ENCODE peak calls at places on chromosomes 5 and 9, in four cellular contexts. One of them, this sample, is unnamed.

GRCh38 chr9:87796232-87796631 is 70.3 kb downstream of the CTSL start:
- DNase-seq in NCI-H774: no peak
- DNase-seq in T-helper 17 cell: no peak
- DNase-seq in heart left ventricle: no peak
- DNase-seq in this sample: no peak

GRCh38 chr9:95644377-95644776 is 127.6 kb upstream of the PTCH1 start:
- DNase-seq in NCI-H774: no peak
- DNase-seq in T-helper 17 cell: no peak
- DNase-seq in heart left ventricle: no peak
- DNase-seq in this sample: no peak

GRCh38 chr5:107242411-107242810 is 428.3 kb downstream of the EFNA5 start:
- DNase-seq in NCI-H774: no peak
- DNase-seq in T-helper 17 cell: no peak
- DNase-seq in heart left ventricle: no peak
- DNase-seq in this sample: no peak

GRCh38 chr9:124389146-124389939 is 25.9 kb downstream of the PSMB7 start:
- DNase-seq in NCI-H774: no peak
- DNase-seq in T-helper 17 cell: no peak
- DNase-seq in heart left ventricle: no peak
- DNase-seq in this sample: peak

GRCh38 chr5:3099954-3100353 is 348.5 kb upstream of the IRX2 start:
- DNase-seq in NCI-H774: no peak
- DNase-seq in T-helper 17 cell: no peak
- DNase-seq in heart left ventricle: no peak
- DNase-seq in this sample: no peak

GRCh38 chr5:97764700-97765099 is 581.7 kb upstream of the RIOK2 start:
- DNase-seq in NCI-H774: no peak
- DNase-seq in T-helper 17 cell: no peak
- DNase-seq in heart left ventricle: no peak
- DNase-seq in this sample: no peak

GRCh38 chr5:61327761-61328753 is 4.0 kb upstream of the ZSWIM6 start:
- DNase-seq in NCI-H774: no peak
- DNase-seq in T-helper 17 cell: no peak
- DNase-seq in heart left ventricle: no peak
- DNase-seq in this sample: no peak

GRCh38 chr5:59264641-59265245 is 628.8 kb downstream of the PDE4D start:
- DNase-seq in NCI-H774: no peak
- DNase-seq in T-helper 17 cell: no peak
- DNase-seq in heart left ventricle: no peak
- DNase-seq in this sample: no peak

GRCh38 chr5:88776692-88777091 is 106.3 kb downstream of the MEF2C start:
- DNase-seq in NCI-H774: no peak
- DNase-seq in T-helper 17 cell: no peak
- DNase-seq in heart left ventricle: no peak
- DNase-seq in this sample: no peak

GRCh38 chr5:2810644-2811043 is 59.2 kb upstream of the IRX2 start:
- DNase-seq in NCI-H774: no peak
- DNase-seq in T-helper 17 cell: no peak
- DNase-seq in heart left ventricle: no peak
- DNase-seq in this sample: no peak

GRCh38 chr9:137720571-137721110 is 101.8 kb downstream of the EHMT1 start:
- DNase-seq in NCI-H774: no peak
- DNase-seq in T-helper 17 cell: no peak
- DNase-seq in heart left ventricle: no peak
- DNase-seq in this sample: no peak

GRCh38 chr9:137217276-137218211 is 4.5 kb downstream of the RNF208 start:
- DNase-seq in NCI-H774: no peak
- DNase-seq in T-helper 17 cell: no peak
- DNase-seq in heart left ventricle: peak
- DNase-seq in this sample: no peak

GRCh38 chr5:158727771-158728311 is 371.9 kb downstream of the EBF1 start:
- DNase-seq in NCI-H774: no peak
- DNase-seq in T-helper 17 cell: no peak
- DNase-seq in heart left ventricle: peak
- DNase-seq in this sample: no peak

GRCh38 chr9:82583524-82583923 is 479.4 kb downstream of the RASEF start:
- DNase-seq in NCI-H774: no peak
- DNase-seq in T-helper 17 cell: no peak
- DNase-seq in heart left ventricle: no peak
- DNase-seq in this sample: no peak

GRCh38 chr5:14525397-14525796 is 56.2 kb upstream of the OTULINL start:
- DNase-seq in NCI-H774: no peak
- DNase-seq in T-helper 17 cell: no peak
- DNase-seq in heart left ventricle: no peak
- DNase-seq in this sample: no peak

GRCh38 chr5:125115180-125115495 is 368.7 kb upstream of the ZNF608 start:
- DNase-seq in NCI-H774: no peak
- DNase-seq in T-helper 17 cell: no peak
- DNase-seq in heart left ventricle: no peak
- DNase-seq in this sample: no peak

GRCh38 chr5:54214747-54215146 is 95.6 kb downstream of the ARL15 start:
- DNase-seq in NCI-H774: no peak
- DNase-seq in T-helper 17 cell: no peak
- DNase-seq in heart left ventricle: no peak
- DNase-seq in this sample: no peak

This sample was measured in SHP77 treated with DMSO at 0.1 percent for 48 hours.